ENCODE peak calls at places on chromosomes 7 and 10, in five cellular contexts. K, C, F, A and O are unnamed samples.

GRCh38 chr10:121838931-121839330 is 88.9 kb downstream of the ATE1 start:
- DNase-seq in K (no peak), C (no peak), F (no peak), A (no peak), O (no peak)

GRCh38 chr7:146478975-146479492 is 362.4 kb downstream of the CNTNAP2 start:
- DNase-seq in K (no peak), A (peak), F (no peak), C (no peak), O (no peak)

GRCh38 chr7:42097756-42098155 is 139.3 kb downstream of the GLI3 start:
- DNase-seq in C (no peak), K (peak), F (peak), A (peak), O (no peak)

GRCh38 chr10:91796332-91797076 is 1.7 kb upstream of the TNKS2 start:
- DNase-seq in K (no peak), C (peak), F (peak), A (peak), O (no peak)

GRCh38 chr7:141053626-141054025 is 20.2 kb upstream of the TMEM178B start:
- DNase-seq in A (no peak), K (no peak), C (no peak), F (no peak), O (no peak)

GRCh38 chr10:131226831-131227740 is 84.4 kb downstream of the TCERG1L start:
- DNase-seq in K (no peak), F (no peak), A (no peak), C (no peak), O (no peak)

GRCh38 chr7:1298051-1298937 is 65.6 kb downstream of the UNCX start:
- DNase-seq in C (no peak), K (no peak), A (no peak), F (no peak), O (no peak)

GRCh38 chr7:51126324-51126723 is 190.3 kb downstream of the COBL start:
- DNase-seq in F (no peak), K (no peak), C (no peak), A (no peak), O (no peak)

GRCh38 chr7:95330194-95331003 is 6.1 kb upstream of the PON1 start:
- DNase-seq in A (peak), F (peak), K (no peak), C (no peak), O (no peak)

GRCh38 chr7:116195451-116195850 is 14.9 kb upstream of the TES start:
- DNase-seq in A (no peak), C (no peak), K (peak), F (no peak), O (no peak)

GRCh38 chr7:100521076-100521475 is 17.9 kb upstream of the AGFG2 start:
- DNase-seq in K (no peak), F (no peak), C (no peak), A (no peak), O (no peak)

DNA sequence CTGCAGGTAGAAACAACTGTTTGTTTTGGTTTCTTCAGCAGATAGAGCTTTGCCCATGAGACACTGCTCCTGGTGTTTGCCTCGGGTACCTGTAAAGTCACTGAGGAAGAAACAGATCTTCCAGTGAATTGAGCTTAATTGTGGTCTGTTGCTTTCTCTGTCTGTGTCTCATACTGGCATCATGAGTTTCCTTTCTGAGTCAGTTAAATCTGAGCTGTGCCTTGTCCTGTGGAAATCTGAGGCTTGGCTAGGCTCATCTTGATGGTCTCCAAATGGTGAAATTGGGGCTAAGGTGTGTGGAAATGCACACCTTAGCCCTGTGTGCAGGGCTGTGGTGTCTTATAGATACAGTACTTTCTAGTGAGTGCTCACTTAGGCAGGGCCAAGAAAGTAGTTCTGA is 67.4 kb downstream of the GBF1 start:
- DNase-seq in A (no peak), K (peak), F (peak), C (no peak), O (no peak)
- H3K9ac ChIP-seq in A (no peak), K (no peak), F (peak), C (no peak), O (no peak)

GRCh38 chr7:105298439-105298894 is 90.3 kb downstream of the SRPK2 start:
- DNase-seq in C (peak), A (no peak), K (no peak), F (no peak), O (no peak)
- H2BK5ac ChIP-seq in C (no peak), A (no peak), K (no peak), F (no peak), O (no peak)

DNA sequence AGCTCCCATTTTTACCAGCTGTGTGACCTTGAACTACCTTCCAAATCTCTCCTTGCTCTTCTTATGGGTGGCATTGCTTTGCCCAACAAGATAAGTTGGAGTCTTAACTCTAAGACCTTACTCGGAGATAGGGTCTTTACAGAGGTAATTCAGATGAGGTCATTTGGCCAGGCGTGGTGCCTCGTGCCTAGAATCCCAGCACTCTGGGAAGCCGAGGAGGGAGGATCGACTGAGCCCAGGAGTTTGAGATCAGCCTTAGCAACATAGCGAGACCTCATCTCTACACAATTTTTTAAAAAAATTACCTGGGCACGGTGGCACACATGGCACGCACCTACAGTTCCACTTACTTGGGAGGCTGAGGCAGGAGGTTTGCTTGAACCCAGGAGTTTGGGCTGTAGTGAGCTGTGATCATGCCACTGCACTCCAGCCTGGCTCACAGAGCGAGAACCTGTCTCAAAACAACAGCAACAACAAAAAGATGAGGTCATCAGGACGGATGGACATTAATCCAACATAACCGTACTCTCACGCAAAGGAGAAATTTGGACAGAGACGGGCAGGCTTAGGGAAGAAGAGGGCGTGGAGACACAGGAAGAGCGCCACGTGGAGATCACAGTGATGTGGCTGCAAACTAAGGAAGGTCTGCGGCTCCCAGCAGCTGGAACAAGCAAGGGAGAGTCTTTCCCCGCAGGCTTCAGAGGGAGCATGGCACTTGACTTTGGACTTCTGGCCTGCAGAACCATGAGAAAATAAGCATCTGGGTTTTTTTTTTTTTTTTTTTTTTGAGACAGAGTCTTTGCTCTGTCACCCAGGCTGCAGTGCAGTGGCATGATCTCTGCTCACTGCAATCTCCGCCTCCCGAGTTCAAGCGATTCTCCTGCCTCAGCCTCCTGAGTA is 122.3 kb upstream of the CARD11 start:
- DNase-seq in F (no peak), K (no peak), A (no peak), C (no peak), O (no peak)
- H2AK5ac ChIP-seq in F (no peak), K (no peak), A (no peak), C (no peak), O (no peak)

GRCh38 chr7:23377134-23377533 is 78.0 kb downstream of the MALSU1 start:
- DNase-seq in K (peak), F (peak), A (no peak), C (no peak), O (no peak)
- H3K9ac ChIP-seq in K (no peak), F (no peak), A (no peak), C (no peak), O (no peak)